ENCODE peak calls at places on chromosomes 7 and 10, in nine cellular contexts. N is T-cell, G is substantia nigra, Z is NCI-H1092, B is iris pigment epithelial cell, H is activated T-cell treated with anti-CD3 and anti-CD28 coated beads for 24 hours, Y is coronary artery, R is NCI-H1694 treated with DMSO at 0.1 percent for 48 hours, I is GM23248. Q is an unnamed sample.

GRCh38 chr7:26704786-26705185 is 159.6 kb downstream of the SKAP2 start:
- DNase-seq in N (no peak), G (no peak), Z (no peak), B (peak), H (no peak), Y (no peak), R (no peak), I (peak), Q (no peak)

GRCh38 chr7:74028321-74028812 is 394 bp downstream of the ELN start:
- DNase-seq in N (no peak), G (no peak), Z (no peak), B (no peak), H (no peak), Y (peak), R (no peak), I (no peak), Q (no peak)

GRCh38 chr7:25927626-25927978 is 224.4 kb upstream of the NFE2L3 start:
- DNase-seq in N (no peak), G (no peak), Z (no peak), B (no peak), H (no peak), Y (no peak), R (no peak), I (no peak), Q (no peak)

GRCh38 chr7:32496052-32496813 is 944 bp downstream of the AVL9 start:
- DNase-seq in N (no peak), G (no peak), Z (no peak), B (no peak), H (no peak), Y (no peak), R (no peak), I (peak), Q (no peak)

GRCh38 chr10:31508882-31509281 is 189.9 kb downstream of the ZEB1 start:
- DNase-seq in N (no peak), G (no peak), Z (no peak), B (peak), H (no peak), Y (no peak), R (no peak), I (peak), Q (no peak)

GRCh38 chr10:74705361-74705980 is 120.9 kb upstream of the KAT6B start:
- DNase-seq in N (no peak), G (no peak), Z (peak), B (no peak), H (no peak), Y (no peak), R (no peak), I (no peak), Q (no peak)

GRCh38 chr10:7445474-7446135 is 34.8 kb upstream of the SFMBT2 start:
- DNase-seq in N (no peak), G (peak), Z (no peak), B (no peak), H (no peak), Y (no peak), R (no peak), I (no peak), Q (no peak)

GRCh38 chr7:98102170-98102569 is 4.5 kb upstream of the LMTK2 start:
- DNase-seq in N (no peak), G (no peak), Z (no peak), B (no peak), H (no peak), Y (no peak), R (no peak), I (no peak), Q (no peak)

GRCh38 chr7:73738220-73738611 is 386 bp downstream of the ABHD11 start:
- DNase-seq in N (peak), G (peak), Z (no peak), B (peak), H (peak), Y (no peak), R (no peak), I (peak), Q (no peak)

GRCh38 chr7:64174941-64175340 is 32.1 kb upstream of the ZNF735 start:
- DNase-seq in N (no peak), G (no peak), Z (no peak), B (no peak), H (no peak), Y (no peak), R (no peak), I (no peak), Q (no peak)

GRCh38 chr7:74544706-74545469 is 91.2 kb downstream of the GTF2IRD1 start:
- DNase-seq in N (no peak), G (no peak), Z (no peak), B (peak), H (peak), Y (no peak), R (peak), I (peak), Q (no peak)

GRCh38 chr10:14466256-14466655 is 135.5 kb upstream of the FRMD4A start:
- DNase-seq in N (no peak), G (no peak), Z (no peak), B (no peak), H (no peak), Y (no peak), R (no peak), I (peak), Q (no peak)

GRCh38 chr7:15490261-15490660 is 71.6 kb downstream of the AGMO start:
- DNase-seq in N (no peak), G (no peak), Z (no peak), B (no peak), H (no peak), Y (no peak), R (no peak), I (no peak), Q (no peak)

GRCh38 chr7:425794-426188 is 93.9 kb downstream of the PDGFA start:
- DNase-seq in N (no peak), G (no peak), Z (no peak), B (no peak), H (no peak), Y (no peak), R (no peak), I (peak), Q (no peak)

GRCh38 chr10:76382381-76382851 is 951.0 kb downstream of the LRMDA start:
- DNase-seq in N (no peak), G (no peak), Z (no peak), B (peak), H (no peak), Y (no peak), R (no peak), I (peak), Q (no peak)

GRCh38 chr7:51369746-51370145 is 53.1 kb upstream of the COBL start:
- DNase-seq in N (no peak), G (no peak), Z (no peak), B (peak), H (no peak), Y (no peak), R (no peak), I (peak), Q (no peak)

GRCh38 chr7:151251926-151252835 is 3.7 kb upstream of the SMARCD3 start:
- DNase-seq in N (no peak), G (peak), Z (peak), B (peak), H (no peak), Y (no peak), R (peak), I (peak), Q (peak)

GRCh38 chr7:136389933-136390332 is 412.8 kb upstream of the MTPN start:
- DNase-seq in N (no peak), G (no peak), Z (no peak), B (no peak), H (no peak), Y (no peak), R (no peak), I (no peak), Q (no peak)

GRCh38 chr10:78035933-78036583 is 2.4 kb downstream of the RPS24 start:
- DNase-seq in N (no peak), G (no peak), Z (no peak), B (no peak), H (no peak), Y (no peak), R (no peak), I (no peak), Q (no peak)

GRCh38 chr10:75208177-75208576 is 2.4 kb upstream of the VDAC2 start:
- DNase-seq in N (no peak), G (no peak), Z (no peak), B (peak), H (no peak), Y (no peak), R (no peak), I (peak), Q (no peak)

GRCh38 chr7:22723171-22723601 is 3.8 kb upstream of the IL6 start:
- DNase-seq in N (no peak), G (peak), Z (no peak), B (no peak), H (no peak), Y (peak), R (no peak), I (peak), Q (peak)

GRCh38 chr7:442457-442856 is 77.2 kb downstream of the PDGFA start:
- DNase-seq in N (no peak), G (no peak), Z (no peak), B (no peak), H (no peak), Y (no peak), R (no peak), I (no peak), Q (no peak)

GRCh38 chr7:22194633-22195273 is 162.2 kb downstream of the RAPGEF5 start:
- DNase-seq in N (no peak), G (peak), Z (no peak), B (no peak), H (no peak), Y (no peak), R (no peak), I (no peak), Q (no peak)

GRCh38 chr10:19889279-19889678 is 73.0 kb downstream of the PLXDC2 start:
- DNase-seq in N (no peak), G (no peak), Z (no peak), B (peak), H (no peak), Y (no peak), R (no peak), I (no peak), Q (no peak)

GRCh38 chr7:134907000-134907399 is 79.3 kb upstream of the AGBL3 start:
- DNase-seq in N (no peak), G (no peak), Z (no peak), B (no peak), H (no peak), Y (no peak), R (no peak), I (no peak), Q (no peak)

GRCh38 chr7:98418636-98419315 is 17.9 kb upstream of the BAIAP2L1 start:
- DNase-seq in N (no peak), G (no peak), Z (no peak), B (peak), H (peak), Y (no peak), R (no peak), I (peak), Q (no peak)

GRCh38 chr7:8065356-8065813 is 96.8 kb downstream of the GLCCI1 start:
- DNase-seq in N (no peak), G (no peak), Z (no peak), B (peak), H (no peak), Y (no peak), R (no peak), I (peak), Q (no peak)

GRCh38 chr7:28408105-28408973 is 4.0 kb upstream of the CREB5 start:
- DNase-seq in N (no peak), G (peak), Z (no peak), B (no peak), H (no peak), Y (no peak), R (no peak), I (peak), Q (peak)

GRCh38 chr7:5528071-5528814 is 104.6 kb upstream of the TNRC18 start:
- DNase-seq in N (peak), G (no peak), Z (no peak), B (peak), H (no peak), Y (no peak), R (no peak), I (peak), Q (no peak)

GRCh38 chr10:70679498-70679897 is 7.2 kb downstream of the ADAMTS14 start:
- DNase-seq in N (no peak), G (no peak), Z (no peak), B (peak), H (no peak), Y (peak), R (peak), I (peak), Q (peak)

GRCh38 chr7:96887426-96887825 is 117.9 kb upstream of the DLX6 start:
- DNase-seq in N (no peak), G (no peak), Z (no peak), B (no peak), H (no peak), Y (no peak), R (no peak), I (no peak), Q (no peak)

GRCh38 chr10:116106611-116107010 is 166.4 kb downstream of the GFRA1 start:
- DNase-seq in N (no peak), G (no peak), Z (no peak), B (no peak), H (no peak), Y (peak), R (no peak), I (no peak), Q (no peak)

GRCh38 chr7:7742223-7742622 is 23.8 kb upstream of the RPA3 start:
- DNase-seq in N (no peak), G (no peak), Z (no peak), B (no peak), H (no peak), Y (no peak), R (no peak), I (no peak), Q (no peak)

GRCh38 chr7:71633571-71634008 is 501.6 kb downstream of the GALNT17 start:
- DNase-seq in N (no peak), G (no peak), Z (no peak), B (peak), H (no peak), Y (peak), R (peak), I (peak), Q (no peak)

GRCh38 chr7:38863609-38864291 is 45.2 kb downstream of the VPS41 start:
- DNase-seq in N (no peak), G (no peak), Z (peak), B (no peak), H (no peak), Y (no peak), R (no peak), I (no peak), Q (no peak)

GRCh38 chr7:45892407-45893035 is 4.2 kb downstream of the IGFBP1 start:
- DNase-seq in N (no peak), G (no peak), Z (peak), B (no peak), H (no peak), Y (peak), R (no peak), I (no peak), Q (no peak)

GRCh38 chr7:96778263-96778662 is 68.6 kb upstream of the SEM1 start:
- DNase-seq in N (no peak), G (no peak), Z (no peak), B (no peak), H (no peak), Y (no peak), R (no peak), I (no peak), Q (no peak)

GRCh38 chr7:22718200-22718711 is 8.7 kb upstream of the IL6 start:
- DNase-seq in N (no peak), G (no peak), Z (no peak), B (peak), H (no peak), Y (no peak), R (no peak), I (peak), Q (no peak)

GRCh38 chr10:67648613-67649229 is 47.3 kb downstream of the CTNNA3 start:
- DNase-seq in N (no peak), G (no peak), Z (no peak), B (no peak), H (no peak), Y (no peak), R (no peak), I (no peak), Q (no peak)